ENCODE peak calls at places on chromosomes 13 and 19, in nine cellular contexts. E, C, O, Y, A, W, J, I and Q are unnamed samples.

GRCh38 chr13:99388334-99388923 is 81.2 kb upstream of the GPR183 start:
- DNase-seq in E (no peak), C (no peak), O (no peak), Y (no peak), A (no peak), W (no peak), J (no peak), I (no peak), Q (no peak)

GRCh38 chr13:75838366-75839017 is 202.4 kb downstream of the LMO7 start:
- DNase-seq in E (no peak), C (no peak), O (no peak), Y (no peak), A (no peak), W (no peak), J (no peak), I (no peak), Q (no peak)

GRCh38 chr19:44050740-44051653 is 839 bp upstream of the ZNF223 start:
- DNase-seq in E (no peak), C (no peak), O (no peak), Y (no peak), A (no peak), W (peak; percentile 2), J (no peak), I (peak; percentile 8), Q (peak; percentile 50)

GRCh38 chr19:5339470-5339949 is 1.1 kb downstream of the PTPRS start:
- DNase-seq in E (no peak), C (no peak), O (no peak), Y (no peak), A (no peak), W (no peak), J (no peak), I (no peak), Q (no peak)

GRCh38 chr13:28100149-28101121 is at the start of gene FLT3:
- DNase-seq in E (no peak), C (peak; percentile 38), O (no peak), Y (no peak), A (peak; percentile 30), W (peak; percentile 9), J (no peak), I (peak; percentile 13), Q (no peak)

GRCh38 chr13:44197791-44198770 is 175.5 kb upstream of the SERP2 start:
- DNase-seq in E (no peak), C (peak; percentile 17), O (no peak), Y (no peak), A (peak; percentile 48), W (peak; percentile 60), J (no peak), I (no peak), Q (peak; percentile 45)

GRCh38 chr13:79501538-79502232 is 20.7 kb downstream of the NDFIP2 start:
- DNase-seq in E (no peak), C (peak; percentile 40), O (no peak), Y (no peak), A (peak; percentile 72), W (no peak), J (no peak), I (no peak), Q (peak; percentile 45)

GRCh38 chr13:45289936-45290563 is 50.9 kb downstream of the TPT1 start:
- DNase-seq in E (no peak), C (no peak), O (no peak), Y (no peak), A (no peak), W (no peak), J (no peak), I (no peak), Q (no peak)

GRCh38 chr13:35936579-35936978 is 194.6 kb downstream of the DCLK1 start:
- DNase-seq in E (no peak), C (no peak), O (no peak), Y (no peak), A (no peak), W (no peak), J (no peak), I (no peak), Q (no peak)

GRCh38 chr13:42412812-42413795 is 141.2 kb downstream of the AKAP11 start:
- DNase-seq in E (no peak), C (no peak), O (no peak), Y (no peak), A (no peak), W (no peak), J (no peak), I (no peak), Q (no peak)

GRCh38 chr13:113178070-113178895 is 19.8 kb downstream of the PROZ start:
- DNase-seq in E (no peak), C (peak; percentile 99), O (no peak), Y (no peak), A (peak; percentile 97), W (peak; percentile 95), J (no peak), I (no peak), Q (peak; percentile 49)

GRCh38 chr19:17339088-17339741 is 1.9 kb downstream of the GTPBP3 start:
- DNase-seq in E (no peak), C (no peak), O (no peak), Y (no peak), A (no peak), W (no peak), J (no peak), I (no peak), Q (no peak)

GRCh38 chr19:14979136-14979497 is 547 bp downstream of the SLC1A6 start:
- DNase-seq in E (no peak), C (no peak), O (no peak), Y (no peak), A (no peak), W (no peak), J (no peak), I (no peak), Q (no peak)

GRCh38 chr13:112885782-112886268 is 83.2 kb upstream of the MCF2L start:
- DNase-seq in E (peak; percentile 70), C (peak; percentile 87), O (peak; percentile 76), Y (no peak), A (peak; percentile 82), W (peak; percentile 76), J (peak; percentile 74), I (no peak), Q (peak; percentile 74)

GRCh38 chr19:20558571-20558970 is 7.0 kb downstream of the ZNF737 start:
- DNase-seq in E (no peak), C (no peak), O (no peak), Y (no peak), A (no peak), W (no peak), J (no peak), I (no peak), Q (no peak)
- H3K27me3 ChIP-seq in E (no peaks in the 10 kb centered on the region), C (no peaks in the 10 kb centered on the region), O (no peaks in the 10 kb centered on the region), Y (no peaks in the 10 kb centered on the region), A (no peaks in the 10 kb centered on the region), W (no peaks in the 10 kb centered on the region), J (no peaks in the 10 kb centered on the region), I (no peaks in the 10 kb centered on the region), Q (no peaks in the 10 kb centered on the region)

GRCh38 chr13:73284475-73284874 is 225.7 kb downstream of the KLF5 start:
- DNase-seq in E (no peak), C (no peak), O (no peak), Y (no peak), A (no peak), W (no peak), J (no peak), I (no peak), Q (no peak)

GRCh38 chr13:73290844-73291243 is 232.0 kb downstream of the KLF5 start:
- DNase-seq in E (no peak), C (no peak), O (no peak), Y (no peak), A (no peak), W (no peak), J (no peak), I (no peak), Q (no peak)

GRCh38 chr13:73288596-73288995 is 229.8 kb downstream of the KLF5 start:
- DNase-seq in E (no peak), C (no peak), O (no peak), Y (no peak), A (no peak), W (no peak), J (no peak), I (no peak), Q (no peak)

GRCh38 chr13:73287871-73288270 is 229.1 kb downstream of the KLF5 start:
- DNase-seq in E (no peak), C (no peak), O (no peak), Y (no peak), A (no peak), W (no peak), J (no peak), I (no peak), Q (peak; percentile 20)

GRCh38 chr13:73286177-73286576 is 227.4 kb downstream of the KLF5 start:
- DNase-seq in E (no peak), C (no peak), O (no peak), Y (no peak), A (no peak), W (no peak), J (no peak), I (no peak), Q (no peak)
- TF ChIP-seq CTCF in E (no peak), C (no peak), O (no peak), Y (no peak), A (no peak), W (peak; percentile 25), J (no peak), I (no peak), Q (peak; percentile 26)

GRCh38 chr19:30079200-30079599 is 137.2 kb downstream of the URI1 start:
- DNase-seq in E (no peak), C (no peak), O (no peak), Y (no peak), A (no peak), W (no peak), J (no peak), I (no peak), Q (no peak)

GRCh38 chr19:30076751-30077670 is 135.0 kb downstream of the URI1 start:
- DNase-seq in E (no peak), C (no peak), O (no peak), Y (no peak), A (no peak), W (no peak), J (no peak), I (no peak), Q (no peak)

GRCh38 chr19:30077851-30078355 is 135.9 kb downstream of the URI1 start:
- DNase-seq in E (no peak), C (no peak), O (no peak), Y (no peak), A (no peak), W (no peak), J (no peak), I (no peak), Q (no peak)

GRCh38 chr19:30076101-30076551 is 134.1 kb downstream of the URI1 start:
- DNase-seq in E (no peak), C (no peak), O (no peak), Y (no peak), A (no peak), W (no peak), J (no peak), I (no peak), Q (no peak)

GRCh38 chr19:30078381-30078910 is 136.4 kb downstream of the URI1 start:
- DNase-seq in E (no peak), C (no peak), O (no peak), Y (no peak), A (no peak), W (no peak), J (no peak), I (no peak), Q (no peak)
- H3K27me3 ChIP-seq in E (no peaks in the 10 kb centered on the region), C (no peaks in the 10 kb centered on the region), O (no peaks in the 10 kb centered on the region), Y (no peaks in the 10 kb centered on the region), A (no peaks in the 10 kb centered on the region), W (no peaks in the 10 kb centered on the region), J (no peaks in the 10 kb centered on the region), I (peaks cover 11% of the 10 kb centered on the region), Q (no peaks in the 10 kb centered on the region)

DNA sequence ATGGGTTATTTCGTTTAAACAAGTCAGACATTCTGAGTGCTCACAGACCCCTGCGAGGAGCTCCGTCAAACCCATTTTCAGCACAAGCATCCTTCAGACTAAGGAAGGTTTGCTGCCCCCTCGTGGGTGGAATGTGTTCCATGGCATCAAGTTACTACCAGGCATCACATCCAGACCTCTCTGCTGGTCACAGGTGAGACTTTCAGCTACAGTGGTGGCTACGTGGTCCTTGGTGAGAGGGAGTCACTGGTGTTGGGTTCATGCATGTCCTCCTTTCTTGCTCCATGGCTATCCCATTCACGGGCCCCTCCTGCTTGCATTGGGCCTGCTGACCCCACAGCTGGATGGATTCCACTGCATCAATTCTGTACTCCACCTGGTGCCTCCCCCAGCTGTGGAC is 9.1 kb upstream of the LILRB5 start:
- DNase-seq in E (peak; percentile 15), C (peak; percentile 59), O (peak; percentile 75), Y (no peak), A (peak; percentile 30), W (peak; percentile 74), J (peak; percentile 56), I (peak; percentile 45), Q (peak; percentile 53)
- TF ChIP-seq CTCF in E (peak; percentile 33), C (peak; percentile 50), O (peak; percentile 56), Y (peak; percentile 49), A (peak; percentile 59), W (peak; percentile 83), J (peak; percentile 41), I (peak; percentile 74), Q (peak; percentile 72)